ENCODE peak calls at places on chromosomes 11 and 22, in ten cellular contexts. L is fibroblast of mammary gland, P is nephron progenitor cell, S is upper lobe of right lung, N is bronchial epithelial cell, K is endothelial cell, M is RWPE1, Z is dorsolateral prefrontal cortex, C is neural progenitor cell, E is kidney. Y is an unnamed sample.

GRCh38 chr22:16800358-16800757 is 24.9 kb downstream of the XKR3 start:
- DNase-seq in N (no peak), M (no peak), L (no peak), S (no peak), C (no peak), Z (no peak), E (no peak), P (no peak), K (no peak), Y (no peak)

GRCh38 chr22:39713799-39714290 is 143.3 kb downstream of the CACNA1I start:
- DNase-seq in K (no peak), P (no peak), M (no peak), L (no peak), Z (no peak), N (no peak), E (peak; percentile 48), S (peak; percentile 40), C (no peak), Y (no peak)

GRCh38 chr11:30454108-30454507 is 131.2 kb downstream of the ARL14EP start:
- DNase-seq in M (no peak), S (no peak), P (no peak), L (no peak), C (no peak), K (no peak), Z (no peak), E (no peak), N (no peak), Y (no peak)

GRCh38 chr11:28759311-28759710 is 651.1 kb downstream of the METTL15 start:
- DNase-seq in S (no peak), C (no peak), K (no peak), L (no peak), E (no peak), P (no peak), M (peak; percentile 41), N (peak; percentile 85), Z (no peak), Y (no peak)

GRCh38 chr11:73173755-73174494 is 31.8 kb upstream of the FCHSD2 start:
- DNase-seq in C (no peak), S (no peak), L (no peak), M (no peak), E (peak; percentile 73), Z (no peak), K (no peak), N (no peak), P (no peak), Y (no peak)

GRCh38 chr11:2837096-2837601 is 48.4 kb downstream of the CDKN1C start:
- DNase-seq in C (peak; percentile 87), S (peak; percentile 82), E (peak; percentile 93), M (peak; percentile 12), P (peak; percentile 94), N (peak; percentile 10), Z (no peak), L (no peak), K (peak; percentile 46), Y (no peak)

GRCh38 chr11:35163209-35163608 is 24.2 kb downstream of the CD44 start:
- DNase-seq in N (peak; percentile 63), P (peak; percentile 25), S (no peak), Z (no peak), L (no peak), K (no peak), E (no peak), M (no peak), C (no peak), Y (no peak)

GRCh38 chr11:102313225-102313940 is 3.9 kb upstream of the BIRC3 start:
- DNase-seq in N (no peak), E (no peak), M (no peak), P (no peak), K (no peak), L (no peak), Z (no peak), C (no peak), S (no peak), Y (no peak)

GRCh38 chr11:26953770-26954392 is 40.0 kb upstream of the FIBIN start:
- DNase-seq in N (peak; percentile 65), S (no peak), E (no peak), M (no peak), C (no peak), Z (no peak), L (peak; percentile 87), K (no peak), P (no peak), Y (no peak)

GRCh38 chr22:22745225-22746060 is 101.0 kb downstream of the GGTLC2 start:
- DNase-seq in S (no peak), K (peak; percentile 70), C (peak; percentile 71), M (no peak), P (peak; percentile 52), N (peak; percentile 20), L (peak; percentile 46), E (no peak), Z (no peak), Y (peak; percentile 59)

GRCh38 chr11:57073121-57073520 is 84.4 kb downstream of the OR5AK2 start:
- DNase-seq in P (no peak), C (no peak), S (no peak), K (no peak), Z (no peak), N (no peak), L (peak; percentile 35), M (no peak), E (no peak), Y (no peak)

GRCh38 chr22:46678785-46679700 is 58.9 kb downstream of the GRAMD4 start:
- DNase-seq in M (no peak), P (no peak), N (no peak), E (no peak), L (peak; percentile 18), Z (no peak), K (no peak), C (no peak), S (no peak), Y (no peak)

GRCh38 chr22:46678003-46678657 is 57.9 kb downstream of the GRAMD4 start:
- DNase-seq in P (no peak), C (no peak), L (no peak), K (no peak), M (no peak), E (no peak), Z (no peak), S (no peak), N (no peak), Y (no peak)

GRCh38 chr22:46682011-46682731 is 55.9 kb downstream of the CERK start:
- DNase-seq in M (no peak), E (no peak), N (no peak), K (no peak), Z (no peak), C (no peak), S (no peak), P (no peak), L (no peak), Y (no peak)

GRCh38 chr22:46679711-46680269 is 58.3 kb downstream of the CERK start:
- DNase-seq in L (no peak), Z (no peak), S (no peak), N (no peak), P (no peak), E (no peak), C (no peak), M (no peak), K (no peak), Y (no peak)

GRCh38 chr22:46681010-46681409 is 57.0 kb downstream of the CERK start:
- DNase-seq in S (no peak), K (peak; percentile 21), N (no peak), E (no peak), Z (no peak), C (no peak), P (no peak), M (no peak), L (no peak), Y (no peak)
- TF ChIP-seq CTCF in S (peak; percentile 36), K (peak; percentile 15), N (peak; percentile 51), E (no peak), Z (no peak), C (no peak), P (no peak), M (no peak), L (peak; percentile 23), Y (no peak)

GRCh38 chr11:117823294-117823940 is 1.1 kb downstream of the FXYD2 start:
- DNase-seq in M (no peak), P (no peak), S (peak; percentile 67), K (no peak), C (peak; percentile 39), L (no peak), N (no peak), Z (peak; percentile 39), E (peak; percentile 81), Y (peak; percentile 14)
- TF ChIP-seq CTCF in M (no peak), P (peak; percentile 35), S (peak; percentile 23), K (no peak), C (peak; percentile 42), L (no peak), N (peak; percentile 11), Z (no peak), E (no peak), Y (no peak)

DNA sequence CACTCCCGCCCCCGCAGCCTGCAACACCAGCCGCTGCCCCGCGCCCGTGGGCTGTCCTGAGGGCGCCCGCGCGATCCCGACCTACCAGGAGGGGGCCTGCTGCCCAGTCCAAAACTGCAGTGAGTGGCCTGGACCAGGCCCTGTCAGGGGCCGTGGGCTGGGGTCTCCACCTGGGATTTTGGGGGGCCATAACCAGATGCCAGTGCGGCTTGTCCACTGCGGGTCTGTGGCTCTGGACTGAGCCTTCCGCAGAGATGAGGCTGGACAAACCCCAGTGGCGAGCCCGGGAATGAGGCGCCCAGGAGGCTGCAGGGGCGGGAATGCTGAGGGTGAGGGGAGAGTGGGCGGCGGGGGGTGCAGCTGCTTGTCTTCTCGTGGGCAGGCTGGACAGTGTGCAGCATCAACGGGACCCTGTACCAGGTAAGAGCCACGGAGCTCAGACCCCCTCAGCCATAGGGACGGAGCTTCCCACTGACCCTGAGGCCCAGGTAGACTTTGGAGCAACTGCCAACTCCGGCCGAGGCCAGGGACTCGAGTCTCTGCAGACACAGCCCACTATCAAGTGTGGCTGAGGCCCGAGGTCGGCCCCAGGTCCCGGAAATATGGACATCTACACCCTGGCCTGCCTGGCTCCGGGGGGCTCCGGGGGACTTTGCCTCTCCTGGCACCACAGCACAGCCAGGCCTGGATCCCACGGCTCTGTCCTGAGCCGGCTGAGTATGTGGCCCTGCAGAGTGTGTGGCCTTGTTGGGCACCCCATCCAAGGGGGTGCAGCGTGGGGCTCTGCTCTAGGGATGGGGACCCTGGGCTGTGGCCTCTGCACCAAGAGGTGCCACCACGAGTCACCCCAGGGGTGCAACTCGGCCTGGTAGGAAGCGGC is 24.7 kb upstream of the MUC5B start:
- DNase-seq in L (no peak), N (no peak), C (no peak), K (no peak), Z (peak; percentile 30), P (no peak), M (no peak), S (peak; percentile 61), E (peak; percentile 70), Y (no peak)
- TF ChIP-seq CTCF in L (no peak), N (no peak), C (peak; percentile 36), K (peak; percentile 43), Z (no peak), P (no peak), M (no peak), S (no peak), E (no peak), Y (no peak)

DNA sequence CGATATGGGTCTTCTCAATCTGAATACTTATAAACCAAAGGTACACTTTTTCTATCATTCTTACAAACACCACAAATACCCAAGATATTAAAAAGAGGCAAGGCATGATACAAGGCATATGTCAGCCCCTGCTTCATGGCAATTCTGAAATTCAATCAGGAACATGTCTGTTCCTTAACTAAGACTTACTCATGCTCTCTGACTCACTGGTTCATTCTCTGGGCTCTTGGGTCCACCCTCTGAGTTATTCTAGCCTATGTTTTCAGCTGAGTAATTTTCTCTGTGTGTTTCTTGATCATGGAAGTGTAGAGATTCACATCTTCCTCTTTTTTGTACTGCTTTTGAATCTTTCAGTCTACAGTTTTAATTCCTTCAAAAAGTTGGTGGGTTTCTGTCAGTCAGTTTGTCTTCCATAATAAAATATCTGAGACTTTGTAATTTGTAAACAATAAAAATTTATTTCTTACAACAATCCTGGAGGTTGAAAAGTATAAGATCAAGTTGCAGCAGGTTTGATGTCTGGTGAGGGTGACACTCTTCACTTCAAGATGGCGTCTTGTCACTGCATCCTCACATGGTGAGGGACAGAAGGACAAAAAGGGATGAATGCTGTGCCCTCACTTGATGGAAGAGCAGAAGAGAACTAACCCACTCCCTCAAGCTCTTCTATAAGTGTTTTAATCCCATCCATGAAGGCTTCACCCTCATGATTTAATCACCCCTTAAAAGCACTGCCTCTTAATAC is 211.7 kb downstream of the FAM76B start:
- DNase-seq in E (no peak), S (no peak), Z (no peak), M (peak; percentile 72), K (no peak), N (peak; percentile 97), L (peak; percentile 92), P (no peak), C (no peak), Y (no peak)
- TF ChIP-seq CTCF in E (no peak), S (no peak), Z (no peak), M (no peak), K (no peak), N (no peak), L (no peak), P (no peak), C (no peak), Y (no peak)